ENCODE peak calls at places on chromosome 16, in nine cellular contexts. Z, W, T, C, Y, U, R, J and P are unnamed samples.

GRCh38 chr16:84068783-84069464 is 26.3 kb upstream of the SLC38A8 start:
- DNase-seq in W (no peak), R (no peak), U (no peak), Z (no peak), C (no peak), Y (no peak), J (no peak), T (no peak), P (no peak)

GRCh38 chr16:61792194-61792904 is 243.9 kb downstream of the CDH8 start:
- DNase-seq in Y (peak), R (no peak), J (peak), W (no peak), C (no peak), T (no peak), Z (no peak), U (no peak), P (no peak)

GRCh38 chr16:54135361-54136275 is 151.0 kb downstream of the IRX3 start:
- DNase-seq in Y (peak), J (peak), Z (no peak), T (no peak), W (peak), R (no peak), C (no peak), U (peak), P (no peak)

GRCh38 chr16:86730597-86730996 is 152.2 kb downstream of the FOXL1 start:
- DNase-seq in W (no peak), Z (no peak), R (no peak), J (no peak), C (no peak), Y (no peak), U (no peak), T (no peak), P (no peak)

GRCh38 chr16:19393226-19394074 is 24.2 kb upstream of the TMC5 start:
- DNase-seq in C (no peak), U (no peak), W (no peak), Y (no peak), J (peak), T (no peak), R (peak), Z (no peak), P (peak)

GRCh38 chr16:63530208-63530607 is 1494.0 kb upstream of the CDH8 start:
- DNase-seq in R (no peak), Y (no peak), J (no peak), T (no peak), W (no peak), Z (no peak), U (no peak), C (no peak), P (no peak)

GRCh38 chr16:55876854-55877253 is 1.7 kb upstream of the CES5A start:
- DNase-seq in C (no peak), U (no peak), Y (peak), Z (no peak), J (no peak), W (no peak), T (no peak), R (no peak), P (no peak)

GRCh38 chr16:69711115-69711740 is 15.1 kb downstream of the NQO1 start:
- DNase-seq in W (no peak), J (peak), Z (no peak), R (peak), C (no peak), U (no peak), T (no peak), Y (no peak), P (peak)

GRCh38 chr16:69563605-69564580 is 1.9 kb upstream of the NFAT5 start:
- DNase-seq in C (no peak), T (no peak), R (no peak), Z (no peak), W (no peak), U (peak), J (peak), Y (no peak), P (peak)

GRCh38 chr16:66905633-66906539 is 12.8 kb downstream of the CDH16 start:
- DNase-seq in R (peak), U (no peak), T (no peak), W (no peak), Y (no peak), C (no peak), Z (no peak), J (no peak), P (peak)